ENCODE peak calls at places on chromosomes 7 and 10, in four cellular contexts. B is GM10248; U is GM20000; K is CD4-positive, alpha-beta T cell. O is an unnamed sample.

GRCh38 chr7:85765698-85766298 is 578.9 kb upstream of the SEMA3D start:
- DNase-seq in U (no peak), B (no peak), K (no peak), O (no peak)

GRCh38 chr7:150323682-150324365 is 479 bp upstream of the ACTR3C start:
- DNase-seq in U (no peak), B (peak), K (no peak), O (no peak)

GRCh38 chr7:120043250-120043649 is 229.7 kb upstream of the KCND2 start:
- DNase-seq in U (no peak), B (no peak), K (no peak), O (no peak)

GRCh38 chr10:35216303-35216905 is 89.8 kb downstream of the CREM start:
- DNase-seq in U (no peak), K (no peak), B (no peak), O (peak)

GRCh38 chr10:99328579-99329237 is 448 bp upstream of the CNNM1 start:
- DNase-seq in U (no peak), B (no peak), K (no peak), O (no peak)

GRCh38 chr7:155378959-155379871 is 78.7 kb upstream of the EN2 start:
- DNase-seq in B (no peak), U (no peak), K (no peak), O (no peak)

GRCh38 chr7:107659666-107660065 is 962 bp upstream of the SLC26A4 start:
- DNase-seq in B (peak), U (no peak), K (no peak), O (no peak)

GRCh38 chr7:20064181-20064970 is 152.8 kb downstream of the MACC1 start:
- DNase-seq in K (no peak), B (no peak), U (no peak), O (no peak)

GRCh38 chr7:45563401-45563800 is 10.8 kb upstream of the ADCY1 start:
- DNase-seq in U (no peak), K (no peak), B (no peak), O (no peak)

GRCh38 chr7:46576950-46577349 is 655.9 kb upstream of the IGFBP3 start:
- DNase-seq in U (no peak), K (no peak), B (no peak), O (no peak)

GRCh38 chr7:113763226-113763625 is 155.6 kb downstream of the PPP1R3A start:
- DNase-seq in B (no peak), K (no peak), U (no peak), O (no peak)

GRCh38 chr7:23443974-23444373 is 26.3 kb downstream of the IGF2BP3 start:
- DNase-seq in K (no peak), B (no peak), U (no peak), O (no peak)

GRCh38 chr10:97278491-97278989 is 13.9 kb downstream of the ARHGAP19 start:
- DNase-seq in K (no peak), U (peak), B (peak), O (no peak)

GRCh38 chr10:88810196-88810961 is 7.8 kb downstream of the LIPM start:
- DNase-seq in B (peak), K (no peak), U (peak), O (no peak)

GRCh38 chr10:110005716-110006115 is 2.1 kb upstream of the ADD3 start:
- DNase-seq in B (no peak), U (no peak), K (no peak), O (peak)

GRCh38 chr7:148330822-148331221 is 259.7 kb upstream of the C7orf33 start:
- DNase-seq in B (no peak), U (no peak), K (no peak), O (no peak)

GRCh38 chr10:49552277-49552676 is 13.4 kb upstream of the ERCC6 start:
- DNase-seq in U (no peak), B (no peak), K (no peak), O (no peak)

GRCh38 chr10:99341248-99341647 is 12.1 kb downstream of the CNNM1 start:
- DNase-seq in K (no peak), U (no peak), B (no peak), O (no peak)

GRCh38 chr10:91366687-91367086 is 43.5 kb upstream of the HECTD2 start:
- DNase-seq in U (no peak), B (no peak), K (no peak), O (no peak)

GRCh38 chr10:93991596-93992284 is 2.0 kb upstream of the PLCE1 start:
- DNase-seq in U (no peak), K (no peak), B (no peak), O (peak)

GRCh38 chr7:155878250-155878649 is 66.0 kb upstream of the SHH start:
- DNase-seq in B (no peak), K (no peak), U (no peak), O (no peak)

GRCh38 chr7:44048031-44048795 is 3.7 kb downstream of the DBNL start:
- DNase-seq in K (no peak), U (no peak), B (no peak), O (peak)

GRCh38 chr7:48611993-48612392 is 312.4 kb upstream of the CDC14C start:
- DNase-seq in K (no peak), U (no peak), B (no peak), O (no peak)

GRCh38 chr10:80487422-80487785 is 33.3 kb downstream of the TSPAN14 start:
- DNase-seq in B (no peak), U (no peak), K (no peak), O (no peak)

GRCh38 chr10:99711129-99711719 is 20.7 kb downstream of the COX15 start:
- DNase-seq in B (peak), U (peak), K (no peak), O (no peak)

GRCh38 chr7:68291710-68292109 is 1295.1 kb downstream of the TYW1 start:
- DNase-seq in B (no peak), U (no peak), K (no peak), O (no peak)

GRCh38 chr7:33500590-33500989 is 371.2 kb downstream of the BBS9 start:
- DNase-seq in B (no peak), U (no peak), K (no peak), O (no peak)

GRCh38 chr10:77563638-77564270 is 73.9 kb downstream of the KCNMA1 start:
- DNase-seq in U (no peak), K (no peak), B (no peak), O (no peak)

GRCh38 chr10:6347391-6347951 is 144.7 kb downstream of the PFKFB3 start:
- DNase-seq in B (no peak), K (peak), U (no peak), O (no peak)

GRCh38 chr7:132424821-132425739 is 151.2 kb downstream of the PLXNA4 start:
- DNase-seq in B (no peak), U (no peak), K (no peak), O (no peak)

GRCh38 chr10:102668312-102669110 is 24.2 kb downstream of the TRIM8 start:
- DNase-seq in U (no peak), K (no peak), B (no peak), O (no peak)

GRCh38 chr10:15353471-15353870 is 17.6 kb downstream of the FAM171A1 start:
- DNase-seq in U (no peak), K (no peak), B (no peak), O (no peak)

GRCh38 chr10:1074063-1074747 is 18.0 kb downstream of the WDR37 start:
- DNase-seq in U (no peak), K (no peak), B (no peak), O (no peak)
- TF ChIP-seq CTCF in U (no peak), K (no peak), B (peak), O (no peak)

DNA sequence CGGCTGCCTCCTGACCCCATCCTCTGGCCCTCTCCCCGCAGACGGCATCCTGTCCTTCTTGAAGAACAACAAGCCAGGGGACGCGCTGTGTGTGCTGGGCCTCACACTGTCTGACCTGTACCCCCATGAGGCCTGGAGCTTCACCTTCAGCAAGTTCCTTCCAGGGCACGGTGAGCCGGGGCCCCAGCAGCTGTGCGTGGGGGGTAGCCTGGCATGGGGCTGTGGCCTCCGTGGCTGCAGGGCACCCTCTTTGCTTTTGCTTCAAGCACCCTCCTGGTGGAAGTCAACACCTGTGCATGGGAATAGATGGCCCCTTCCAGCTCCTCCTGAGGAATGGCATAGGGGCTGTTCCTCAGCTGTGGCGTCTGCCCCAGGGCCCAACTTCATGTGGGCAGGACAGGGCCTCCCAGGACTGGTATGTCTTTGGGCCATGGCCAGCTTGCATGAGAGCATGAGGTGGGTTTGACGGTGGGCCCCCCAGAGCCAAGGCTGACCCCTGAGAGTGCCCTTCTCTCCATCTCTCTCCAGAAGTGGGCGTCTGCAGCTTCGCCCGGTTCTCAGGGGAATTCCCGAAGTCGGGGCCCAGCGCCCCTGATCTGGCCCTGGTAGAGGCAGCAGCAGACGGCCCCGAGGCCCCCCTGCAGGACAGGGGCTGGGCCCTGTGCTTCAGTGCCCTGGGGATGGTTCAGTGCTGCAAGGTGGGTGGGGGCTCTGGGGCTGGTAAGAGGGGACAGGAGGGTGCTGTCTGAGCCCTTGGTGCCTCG is 20.7 kb downstream of the AMZ1 start:
- DNase-seq in U (no peak), B (no peak), K (no peak), O (no peak)
- TF ChIP-seq CTCF in U (no peak), B (no peak), K (no peak), O (no peak)

DNA sequence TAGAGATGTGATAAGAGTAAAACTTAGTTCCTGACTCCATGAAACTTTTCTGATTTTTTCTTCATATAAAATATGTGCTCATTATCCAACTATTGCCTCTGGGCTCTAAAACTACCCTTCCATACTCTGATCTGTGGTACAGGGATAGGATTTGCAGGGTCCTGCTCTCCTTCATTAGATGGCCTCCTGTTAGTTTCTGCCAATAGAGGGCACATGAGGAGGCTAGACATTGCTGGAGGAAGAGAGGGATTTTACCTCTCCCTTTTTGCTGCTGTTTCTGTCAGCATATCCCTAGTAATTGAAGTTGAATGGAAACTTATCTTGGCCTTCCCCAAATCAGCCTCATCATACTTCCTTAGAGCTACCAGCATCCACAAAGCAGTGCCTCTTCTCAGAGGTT is 269.4 kb downstream of the NXPH1 start:
- DNase-seq in U (no peak), K (no peak), B (no peak), O (no peak)
- TF ChIP-seq CTCF in U (no peak), K (no peak), B (no peak), O (no peak)

GRCh38 chr7:66571568-66571967 is 57.1 kb upstream of the KCTD7 start:
- DNase-seq in K (no peak), U (no peak), B (no peak), O (no peak)

GRCh38 chr7:66575398-66575797 is 53.3 kb upstream of the KCTD7 start:
- DNase-seq in B (no peak), U (no peak), K (no peak), O (no peak)

DNA sequence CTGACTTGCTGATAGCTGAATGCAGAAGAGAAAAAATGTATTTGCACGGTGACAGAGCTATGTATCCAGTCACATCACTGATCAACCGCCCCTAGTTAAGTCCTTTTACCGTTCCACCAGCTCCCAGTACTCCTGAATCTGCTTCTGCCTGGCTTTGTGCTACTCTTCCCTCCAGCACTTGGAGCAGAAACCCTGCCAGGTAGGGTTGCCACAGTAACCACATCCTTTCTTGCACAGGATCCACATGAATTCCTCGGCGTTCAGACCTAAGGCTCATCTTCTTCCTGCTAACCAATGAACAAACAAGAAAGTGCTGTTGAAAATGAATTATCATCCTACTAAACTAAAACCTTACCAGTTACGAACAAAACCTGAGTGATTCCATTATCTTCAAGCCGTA is 52.0 kb upstream of the KCTD7 start:
- DNase-seq in B (no peak), K (no peak), U (no peak), O (no peak)
- TF ChIP-seq CTCF in B (no peak), K (no peak), U (no peak), O (no peak)

O was measured in left ventricle myocardium inferior.